ENCODE peak calls at places on chromosomes 11 and 22, in seven cellular contexts. G is C1 segment of cervical spinal cord; I is Caki2; D is T-helper 17 cell; B is stimulated activated CD4-positive, alpha-beta T cell treated with anti-CD3 and anti-CD28 coated beads, Interleukin-4, amount 100 ng/mL, for 24 hours; V is adipocyte; H is effector memory CD8-positive, alpha-beta T cell. R is an unnamed sample.

GRCh38 chr22:34414467-34415440 is 494.5 kb upstream of the LARGE1 start:
- DNase-seq in G (no peak), I (peak; percentile 63), D (no peak), B (peak; percentile 3), V (peak; percentile 37), H (no peak), R (peak; percentile 73)

GRCh38 chr22:37999640-38000272 is 15.4 kb upstream of the SOX10 start:
- DNase-seq in G (peak; percentile 44), I (peak; percentile 23), D (no peak), B (no peak), V (peak; percentile 11), H (no peak), R (peak; percentile 78)

GRCh38 chr11:134257101-134257500 is 3.7 kb downstream of the ACAD8 start:
- DNase-seq in G (no peak), I (no peak), D (no peak), B (no peak), V (no peak), H (no peak), R (no peak)

GRCh38 chr11:69918231-69918937 is 99.2 kb upstream of the FGF3 start:
- DNase-seq in G (no peak), I (no peak), D (no peak), B (no peak), V (no peak), H (no peak), R (no peak)

GRCh38 chr11:130261546-130261945 is 53.2 kb downstream of the ZBTB44 start:
- DNase-seq in G (no peak), I (no peak), D (no peak), B (no peak), V (no peak), H (no peak), R (no peak)

GRCh38 chr11:117146521-117146920 is 2.4 kb downstream of the PAFAH1B2 start:
- DNase-seq in G (no peak), I (no peak), D (no peak), B (no peak), V (peak; percentile 21), H (no peak), R (no peak)

GRCh38 chr11:26230021-26230420 is 101.9 kb upstream of the ANO3 start:
- DNase-seq in G (no peak), I (no peak), D (no peak), B (no peak), V (no peak), H (no peak), R (no peak)

GRCh38 chr11:32960553-32961164 is 55.0 kb upstream of the DEPDC7 start:
- DNase-seq in G (no peak), I (peak; percentile 19), D (no peak), B (no peak), V (peak; percentile 86), H (no peak), R (peak; percentile 72)

GRCh38 chr11:57426754-57427691 is at the start of gene SLC43A3:
- DNase-seq in G (peak; percentile 37), I (no peak), D (peak; percentile 49), B (peak; percentile 84), V (peak; percentile 81), H (peak; percentile 40), R (peak; percentile 78)

GRCh38 chr11:45537617-45538016 is 127.8 kb downstream of the CHST1 start:
- DNase-seq in G (no peak), I (no peak), D (no peak), B (no peak), V (peak; percentile 10), H (no peak), R (no peak)

GRCh38 chr11:122220321-122220720 is 104.3 kb upstream of the BLID start:
- DNase-seq in G (no peak), I (no peak), D (no peak), B (no peak), V (no peak), H (no peak), R (no peak)

GRCh38 chr11:21390430-21390829 is 721.0 kb downstream of the NELL1 start:
- DNase-seq in G (no peak), I (no peak), D (no peak), B (no peak), V (no peak), H (no peak), R (no peak)

GRCh38 chr11:8056810-8057463 is 24.1 kb upstream of the TUB start:
- DNase-seq in G (no peak), I (no peak), D (no peak), B (no peak), V (peak; percentile 94), H (no peak), R (no peak)

GRCh38 chr11:6694229-6694535 is 11.0 kb upstream of the MRPL17 start:
- DNase-seq in G (no peak), I (no peak), D (no peak), B (no peak), V (no peak), H (no peak), R (no peak)

GRCh38 chr11:17219016-17219415 is 11.2 kb upstream of the PIK3C2A start:
- DNase-seq in G (no peak), I (no peak), D (no peak), B (no peak), V (peak; percentile 7), H (no peak), R (no peak)

GRCh38 chr22:31313366-31314147 is 21.3 kb upstream of the PIK3IP1 start:
- DNase-seq in G (peak; percentile 40), I (peak; percentile 39), D (peak; percentile 36), B (peak; percentile 75), V (peak; percentile 82), H (peak; percentile 70), R (peak; percentile 37)

GRCh38 chr11:82462588-82462987 is 271.1 kb downstream of the FAM181B start:
- DNase-seq in G (no peak), I (no peak), D (no peak), B (no peak), V (no peak), H (no peak), R (no peak)

GRCh38 chr11:96214745-96215093 is 128.3 kb downstream of the MAML2 start:
- DNase-seq in G (no peak), I (no peak), D (no peak), B (no peak), V (no peak), H (no peak), R (no peak)

GRCh38 chr11:2890466-2891241 is 5.1 kb upstream of the CDKN1C start:
- DNase-seq in G (no peak), I (no peak), D (no peak), B (no peak), V (no peak), H (no peak), R (no peak)

GRCh38 chr11:22920939-22921565 is 60.8 kb upstream of the CCDC179 start:
- DNase-seq in G (no peak), I (peak; percentile 13), D (no peak), B (no peak), V (peak; percentile 84), H (no peak), R (peak; percentile 58)

GRCh38 chr22:33563568-33563967 is 356.7 kb downstream of the LARGE1 start:
- DNase-seq in G (no peak), I (no peak), D (no peak), B (no peak), V (no peak), H (no peak), R (no peak)

GRCh38 chr11:112222303-112222702 is 3.9 kb upstream of the PTS start:
- DNase-seq in G (no peak), I (no peak), D (no peak), B (no peak), V (no peak), H (no peak), R (no peak)

GRCh38 chr11:80937831-80938230 is 1497.0 kb upstream of the TENM4 start:
- DNase-seq in G (no peak), I (no peak), D (no peak), B (no peak), V (no peak), H (no peak), R (no peak)

GRCh38 chr11:130722401-130722800 is 193.9 kb downstream of the SNX19 start:
- DNase-seq in G (no peak), I (no peak), D (no peak), B (no peak), V (no peak), H (no peak), R (no peak)

GRCh38 chr11:12478743-12479142 is 101.4 kb downstream of the PARVA start:
- DNase-seq in G (no peak), I (no peak), D (no peak), B (no peak), V (no peak), H (no peak), R (no peak)

GRCh38 chr22:27919943-27920755 is 1.1 kb upstream of the PITPNB start:
- DNase-seq in G (peak; percentile 30), I (peak; percentile 66), D (no peak), B (peak; percentile 4), V (peak; percentile 82), H (no peak), R (peak; percentile 49)

GRCh38 chr22:17483670-17484372 is 79.5 kb upstream of the SLC25A18 start:
- DNase-seq in G (no peak), I (peak; percentile 33), D (no peak), B (no peak), V (no peak), H (no peak), R (no peak)